ENCODE peak calls at places on chromosomes 6 and 20, in six cellular contexts. T, D, L, Y, N and H are unnamed samples.

GRCh38 chr20:34573541-34573940 is 15.0 kb downstream of the MAP1LC3A start:
- DNase-seq in N (no peak), D (no peak), Y (no peak), T (no peak), L (no peak), H (no peak)

GRCh38 chr6:17673543-17674254 is 33.0 kb downstream of the NUP153 start:
- DNase-seq in T (no peak), L (no peak), Y (no peak), D (no peak), N (no peak), H (no peak)

GRCh38 chr6:108423982-108424695 is 129.3 kb downstream of the AFG1L start:
- DNase-seq in D (no peak), T (no peak), L (no peak), Y (no peak), N (no peak), H (no peak)

GRCh38 chr6:75023634-75024033 is 182.2 kb downstream of the COL12A1 start:
- DNase-seq in N (no peak), T (no peak), L (no peak), Y (no peak), D (no peak), H (no peak)

GRCh38 chr20:38880952-38881735 is 45.1 kb upstream of the FAM83D start:
- DNase-seq in L (no peak), T (no peak), N (no peak), D (no peak), Y (no peak), H (no peak)

GRCh38 chr6:112037783-112038216 is 16.1 kb upstream of the CCN6 start:
- DNase-seq in Y (peak; percentile 23), N (no peak), L (peak; percentile 95), T (no peak), D (peak; percentile 67), H (no peak)

GRCh38 chr20:19943021-19943659 is 74.0 kb upstream of the NAA20 start:
- DNase-seq in Y (no peak), N (no peak), D (no peak), L (no peak), T (no peak), H (no peak)

GRCh38 chr6:5941188-5941587 is 65.5 kb downstream of the NRN1 start:
- DNase-seq in L (peak; percentile 48), Y (no peak), T (no peak), D (no peak), N (no peak), H (no peak)

GRCh38 chr20:34397096-34397495 is 34.0 kb downstream of the ITCH start:
- DNase-seq in L (no peak), D (no peak), N (no peak), T (no peak), Y (no peak), H (no peak)

GRCh38 chr6:140909156-140909555 is 1223.6 kb upstream of the GJE1 start:
- DNase-seq in T (no peak), L (peak; percentile 49), D (no peak), N (no peak), Y (no peak), H (no peak)

GRCh38 chr20:11451793-11452291 is 465.9 kb upstream of the BTBD3 start:
- DNase-seq in D (no peak), N (peak; percentile 29), T (no peak), Y (no peak), L (peak; percentile 78), H (peak; percentile 4)

GRCh38 chr6:25629202-25629584 is 22.8 kb upstream of the SCGN start:
- DNase-seq in L (no peak), T (no peak), Y (no peak), D (no peak), N (no peak), H (no peak)

GRCh38 chr6:131954775-131955107 is 3.6 kb upstream of the CCN2 start:
- DNase-seq in N (no peak), D (peak; percentile 86), L (peak; percentile 99), Y (peak; percentile 69), T (no peak), H (no peak)

GRCh38 chr6:157198425-157199279 is 124.7 kb downstream of the TMEM242 start:
- DNase-seq in L (no peak), N (no peak), D (peak; percentile 86), Y (peak; percentile 97), T (no peak), H (no peak)

GRCh38 chr6:158168054-158168303 is at the start of gene SERAC1:
- DNase-seq in L (no peak), T (no peak), Y (no peak), N (no peak), D (no peak), H (peak; percentile 97)

GRCh38 chr20:2327620-2328555 is 32.1 kb downstream of the TGM3 start:
- DNase-seq in Y (no peak), L (no peak), N (no peak), D (no peak), T (no peak), H (no peak)

GRCh38 chr6:84269947-84270733 is 42.7 kb upstream of the CEP162 start:
- DNase-seq in D (no peak), Y (no peak), T (no peak), N (no peak), L (peak; percentile 14), H (no peak)

GRCh38 chr6:11021003-11021402 is 23.1 kb downstream of the ELOVL2 start:
- DNase-seq in Y (no peak), L (no peak), D (no peak), N (no peak), T (no peak), H (no peak)

GRCh38 chr6:44265843-44266233 is 487 bp upstream of the NFKBIE start:
- DNase-seq in N (no peak), Y (no peak), T (no peak), D (no peak), L (no peak), H (no peak)

GRCh38 chr20:33015114-33015491 is 7.6 kb downstream of the BPIFB2 start:
- DNase-seq in L (no peak), T (no peak), D (no peak), Y (no peak), N (no peak), H (peak; percentile 20)

GRCh38 chr6:164528539-164528938 is 780.9 kb downstream of the C6orf118 start:
- DNase-seq in L (no peak), Y (no peak), T (no peak), N (no peak), D (peak; percentile 12), H (no peak)

GRCh38 chr6:133568970-133569889 is 319.7 kb upstream of the TCF21 start:
- DNase-seq in N (peak; percentile 53), Y (no peak), D (peak; percentile 97), L (peak; percentile 82), T (no peak), H (peak; percentile 21)

GRCh38 chr20:20864346-20865096 is 152.1 kb upstream of the RALGAPA2 start:
- DNase-seq in D (peak; percentile 43), L (no peak), N (no peak), T (no peak), Y (no peak), H (no peak)

GRCh38 chr6:33407132-33407718 is 3.6 kb upstream of the PHF1 start:
- DNase-seq in D (no peak), N (no peak), Y (no peak), L (peak; percentile 56), T (no peak), H (no peak)

GRCh38 chr6:159074120-159074684 is 29.4 kb upstream of the TAGAP start:
- DNase-seq in T (no peak), N (peak; percentile 66), Y (no peak), L (peak; percentile 38), D (peak; percentile 44), H (no peak)

GRCh38 chr20:57435498-57436222 is 44.5 kb downstream of the RBM38 start:
- DNase-seq in D (peak; percentile 85), N (peak; percentile 62), T (no peak), Y (peak; percentile 86), L (peak; percentile 29), H (no peak)

GRCh38 chr6:7389162-7389450 is 436 bp downstream of the CAGE1 start:
- DNase-seq in L (no peak), D (peak; percentile 67), T (no peak), Y (no peak), N (no peak), H (no peak)

GRCh38 chr6:163782436-163783003 is 368.0 kb downstream of the QKI start:
- DNase-seq in D (no peak), N (peak; percentile 42), Y (no peak), L (no peak), T (no peak), H (no peak)

GRCh38 chr20:39214778-39215177 is 252.6 kb downstream of the DHX35 start:
- DNase-seq in D (no peak), L (no peak), N (peak; percentile 50), T (no peak), Y (no peak), H (no peak)

GRCh38 chr6:3438190-3439167 is 18.4 kb downstream of the SLC22A23 start:
- DNase-seq in T (no peak), N (no peak), L (peak; percentile 92), Y (no peak), D (no peak), H (peak; percentile 47)

GRCh38 chr6:104207635-104208034 is 652.1 kb downstream of the HACE1 start:
- DNase-seq in L (no peak), T (no peak), D (no peak), N (no peak), Y (no peak), H (no peak)

GRCh38 chr6:121670511-121670910 is 235.1 kb downstream of the GJA1 start:
- DNase-seq in Y (no peak), L (peak; percentile 55), T (no peak), N (no peak), D (no peak), H (no peak)

GRCh38 chr6:18186033-18186432 is 30.8 kb downstream of the KDM1B start:
- DNase-seq in T (no peak), N (peak; percentile 64), Y (peak; percentile 12), L (peak; percentile 44), D (no peak), H (no peak)

GRCh38 chr20:59985864-59986263 is 27.6 kb downstream of the CDH26 start:
- DNase-seq in D (no peak), N (no peak), Y (no peak), T (no peak), L (no peak), H (no peak)
- TF ChIP-seq CTCF in D (peak; percentile 26), N (peak; percentile 56), Y (no peak), T (no peak), L (no peak), H (no peak)

DNA sequence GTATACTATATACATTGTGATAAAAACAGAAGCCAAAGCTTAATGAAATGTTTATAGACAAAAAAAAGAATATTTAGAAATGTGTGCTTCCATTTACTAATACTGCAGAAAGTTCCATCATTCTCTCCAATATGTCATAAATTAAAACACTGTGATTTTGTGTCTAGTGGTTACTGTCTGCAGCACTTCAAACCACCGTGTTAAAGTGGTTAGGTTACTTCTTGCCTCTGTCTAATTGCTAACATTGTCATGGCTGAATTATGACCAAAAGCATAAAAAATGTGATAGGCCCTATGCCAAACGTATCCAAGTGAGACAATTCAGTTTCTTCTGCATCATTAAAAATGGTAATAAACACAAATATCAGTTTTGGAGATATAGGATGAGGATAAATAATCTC is 52.7 kb upstream of the CST5 start:
- DNase-seq in L (no peak), D (no peak), T (no peak), Y (no peak), N (no peak), H (no peak)
- TF ChIP-seq CTCF in L (no peak), D (no peak), T (no peak), Y (no peak), N (no peak), H (no peak)

GRCh38 chr20:49419785-49420184 is 62.7 kb downstream of the KCNB1 start:
- DNase-seq in L (no peak), Y (no peak), D (no peak), N (no peak), T (no peak), H (no peak)
- TF ChIP-seq CTCF in L (no peak), Y (no peak), D (no peak), N (no peak), T (no peak), H (no peak)

GRCh38 chr20:600736-601135 is 9.4 kb downstream of the TCF15 start:
- DNase-seq in N (no peak), T (no peak), D (no peak), Y (no peak), L (no peak), H (no peak)
- TF ChIP-seq CTCF in N (no peak), T (no peak), D (no peak), Y (no peak), L (no peak), H (no peak)